ENCODE peak calls at places on chromosomes 2 and 18, in ten cellular contexts. E, X, B, I, K, L, U, R, W and C are unnamed samples.

GRCh38 chr2:230226090-230226551 is 585 bp downstream of the SP140 start:
- DNase-seq in I (peak), L (no peak), X (no peak), B (no peak), W (no peak), E (no peak), K (no peak), R (no peak), U (no peak), C (no peak)

GRCh38 chr2:86426271-86426670 is 14.9 kb upstream of the KDM3A start:
- DNase-seq in K (no peak), X (no peak), R (no peak), E (no peak), U (no peak), L (no peak), B (no peak), W (no peak), I (no peak), C (no peak)

GRCh38 chr18:74714796-74715195 is 117.1 kb downstream of the ZNF407 start:
- DNase-seq in W (no peak), B (no peak), I (no peak), X (no peak), L (no peak), R (no peak), E (no peak), U (no peak), K (no peak), C (no peak)

GRCh38 chr2:113895301-113895700 is 5.4 kb downstream of the ACTR3 start:
- DNase-seq in B (no peak), W (no peak), X (no peak), R (peak), U (no peak), E (no peak), L (no peak), I (no peak), K (no peak), C (no peak)

GRCh38 chr18:8303151-8303770 is 306.0 kb upstream of the RAB12 start:
- DNase-seq in K (no peak), W (no peak), L (no peak), X (no peak), R (peak), E (no peak), B (peak), I (no peak), U (no peak), C (no peak)

GRCh38 chr2:1822341-1822740 is 78.0 kb upstream of the PXDN start:
- DNase-seq in R (no peak), E (no peak), L (no peak), U (no peak), W (no peak), I (no peak), B (no peak), K (no peak), X (no peak), C (no peak)

GRCh38 chr18:7871560-7872456 is 304.7 kb downstream of the PTPRM start:
- DNase-seq in W (no peak), X (no peak), R (peak), B (no peak), U (no peak), L (no peak), E (no peak), K (no peak), I (peak), C (no peak)

GRCh38 chr2:16320716-16321115 is 344.9 kb downstream of the CYRIA start:
- DNase-seq in B (no peak), E (peak), U (no peak), L (no peak), R (no peak), W (no peak), K (no peak), X (no peak), I (no peak), C (no peak)

GRCh38 chr2:84701880-84702279 is 179.0 kb downstream of the TRABD2A start:
- DNase-seq in R (peak), K (no peak), U (no peak), L (peak), B (peak), E (no peak), X (no peak), W (no peak), I (no peak), C (no peak)

GRCh38 chr18:32629292-32629691 is 143.5 kb downstream of the KLHL14 start:
- DNase-seq in K (no peak), L (no peak), I (no peak), R (no peak), X (no peak), E (no peak), W (no peak), B (no peak), U (no peak), C (no peak)

GRCh38 chr2:236380051-236380612 is 115.9 kb upstream of the ASB18 start:
- DNase-seq in E (no peak), U (no peak), I (no peak), R (no peak), W (no peak), L (no peak), X (no peak), K (no peak), B (no peak), C (no peak)

GRCh38 chr18:65817178-65817577 is 66.4 kb downstream of the CDH7 start:
- DNase-seq in E (no peak), W (no peak), R (no peak), L (no peak), I (no peak), B (no peak), X (no peak), K (no peak), U (no peak), C (no peak)

GRCh38 chr2:27683390-27684071 is 19.8 kb downstream of the SLC4A1AP start:
- DNase-seq in E (peak), R (peak), K (peak), U (peak), L (peak), B (peak), W (peak), X (peak), I (peak), C (peak)

GRCh38 chr2:70132244-70133126 is 45.2 kb downstream of the PCBP1 start:
- DNase-seq in R (peak), W (no peak), L (no peak), U (peak), E (peak), X (no peak), K (peak), B (peak), I (peak), C (no peak)

GRCh38 chr2:240421396-240421795 is 14.1 kb upstream of the GPC1 start:
- DNase-seq in K (no peak), X (no peak), R (no peak), W (no peak), L (no peak), E (no peak), U (peak), I (no peak), B (no peak), C (no peak)

GRCh38 chr18:54023471-54023870 is 201.0 kb downstream of the MBD2 start:
- DNase-seq in U (no peak), R (peak), W (no peak), X (no peak), B (peak), K (no peak), I (peak), E (no peak), L (peak), C (no peak)

GRCh38 chr2:105744909-105745853 is at the start of gene NCK2:
- DNase-seq in I (peak), K (peak), X (peak), E (peak), W (peak), B (no peak), L (no peak), R (peak), U (peak), C (no peak)

GRCh38 chr2:133489641-133490411 is 78.4 kb downstream of the NCKAP5 start:
- DNase-seq in E (peak), W (no peak), R (peak), L (no peak), B (peak), I (no peak), X (no peak), K (no peak), U (peak), C (no peak)

GRCh38 chr2:17606851-17607250 is 66.4 kb downstream of the VSNL1 start:
- DNase-seq in I (no peak), B (no peak), L (no peak), E (no peak), W (no peak), R (no peak), U (no peak), X (no peak), K (no peak), C (no peak)

GRCh38 chr18:35506024-35506712 is 8.4 kb upstream of the INO80C start:
- DNase-seq in W (no peak), U (no peak), L (no peak), E (no peak), R (no peak), X (no peak), I (no peak), B (no peak), K (no peak), C (no peak)

GRCh38 chr2:71974846-71975245 is 172.8 kb downstream of the CYP26B1 start:
- DNase-seq in R (peak), B (peak), L (no peak), U (no peak), E (no peak), K (no peak), I (no peak), W (no peak), X (no peak), C (no peak)

GRCh38 chr2:103401621-103402020 is 639.8 kb downstream of the TMEM182 start:
- DNase-seq in X (peak), W (no peak), I (peak), B (no peak), U (peak), L (peak), E (no peak), R (no peak), K (no peak), C (no peak)

GRCh38 chr2:196758474-196759377 is 40.8 kb downstream of the GTF3C3 start:
- DNase-seq in E (no peak), R (peak), W (no peak), B (peak), I (peak), X (no peak), L (no peak), K (no peak), U (no peak), C (no peak)

GRCh38 chr2:181953773-181954537 is 31.7 kb upstream of the PPP1R1C start:
- DNase-seq in W (peak), R (peak), X (peak), I (peak), E (peak), U (peak), B (peak), K (peak), L (no peak), C (peak)